ENCODE peak calls at places on chromosomes 13 and 19, in seven cellular contexts. G is left ventricle myocardium inferior, W is PC-3, D is tibial artery, S is cardiac muscle cell, O is uterus, U is psoas muscle. R is an unnamed sample.

GRCh38 chr19:48433337-48433736 is 12.4 kb upstream of the GRWD1 start:
- DNase-seq in G (no peak), W (no peak), D (no peak), S (no peak), O (no peak), U (no peak), R (no peak)

GRCh38 chr13:109989155-109989554 is 202.8 kb upstream of the IRS2 start:
- DNase-seq in G (no peak), W (peak), D (no peak), S (peak), O (no peak), U (no peak), R (no peak)

GRCh38 chr13:112481458-112481857 is 105.3 kb downstream of the SPACA7 start:
- DNase-seq in G (no peak), W (peak), D (no peak), S (no peak), O (no peak), U (no peak), R (no peak)

GRCh38 chr13:111187879-111188643 is 73.0 kb downstream of the ARHGEF7 start:
- DNase-seq in G (no peak), W (peak), D (no peak), S (peak), O (no peak), U (no peak), R (no peak)

GRCh38 chr13:51230473-51231105 is 8.4 kb downstream of the FAM124A start:
- DNase-seq in G (peak), W (no peak), D (peak), S (peak), O (peak), U (peak), R (no peak)

GRCh38 chr13:84645196-84646071 is 763.2 kb upstream of the SLITRK1 start:
- DNase-seq in G (no peak), W (no peak), D (no peak), S (no peak), O (no peak), U (no peak), R (no peak)

GRCh38 chr13:56424246-56424645 is 716.5 kb upstream of the PRR20A start:
- DNase-seq in G (no peak), W (no peak), D (no peak), S (no peak), O (no peak), U (no peak), R (no peak)

GRCh38 chr19:20273376-20273775 is 106.4 kb downstream of the ZNF486 start:
- DNase-seq in G (no peak), W (no peak), D (no peak), S (no peak), O (no peak), U (no peak), R (no peak)

GRCh38 chr19:13339869-13340268 is 166.4 kb downstream of the CACNA1A start:
- DNase-seq in G (no peak), W (no peak), D (peak), S (no peak), O (no peak), U (no peak), R (no peak)

GRCh38 chr19:58296086-58296485 is 9.1 kb upstream of the ERVK3-1 start:
- DNase-seq in G (no peak), W (no peak), D (no peak), S (peak), O (no peak), U (no peak), R (no peak)

GRCh38 chr13:100721885-100722512 is 47.4 kb upstream of the TMTC4 start:
- DNase-seq in G (no peak), W (peak), D (peak), S (peak), O (no peak), U (no peak), R (peak)

GRCh38 chr13:49450105-49450819 is 6.2 kb downstream of the SETDB2 start:
- DNase-seq in G (no peak), W (no peak), D (no peak), S (no peak), O (no peak), U (no peak), R (no peak)

GRCh38 chr13:57212989-57213388 is 46.0 kb downstream of the PRR20E start:
- DNase-seq in G (no peak), W (no peak), D (no peak), S (no peak), O (no peak), U (no peak), R (no peak)

GRCh38 chr19:38831142-38831605 is 420 bp downstream of the ECH1 start:
- DNase-seq in G (peak), W (peak), D (peak), S (peak), O (peak), U (peak), R (no peak)
- H3K27ac ChIP-seq in G (peak), W (peak), D (peak), S (peak), O (peak), U (peak), R (peak)

GRCh38 chr13:21243045-21243842 is 66.8 kb downstream of the MRPL57 start:
- DNase-seq in G (no peak), W (no peak), D (no peak), S (no peak), O (no peak), U (no peak), R (no peak)
- H3K27ac ChIP-seq in G (no peak), W (no peak), D (no peak), S (no peak), O (no peak), U (no peak), R (no peak)

DNA sequence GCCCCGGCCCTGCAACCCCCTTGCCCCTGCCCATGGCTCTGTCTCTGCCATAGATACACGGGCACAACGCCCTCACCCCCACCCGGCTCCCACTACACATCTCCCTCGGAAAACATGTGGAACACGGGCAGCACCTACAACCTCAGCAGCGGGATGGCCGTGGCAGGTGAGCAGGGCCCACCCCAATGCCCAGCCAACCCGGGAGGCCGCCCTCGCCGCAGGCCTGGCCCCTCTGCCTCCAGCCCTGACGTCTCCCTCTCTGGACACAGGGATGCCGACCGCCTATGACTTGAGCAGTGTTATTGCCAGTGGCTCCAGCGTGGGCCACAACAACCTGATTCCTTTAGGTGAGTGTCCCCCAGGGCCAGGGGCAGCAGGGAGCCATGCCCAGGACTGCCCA is 7.7 kb downstream of the YIPF2 start:
- DNase-seq in G (no peak), W (no peak), D (no peak), S (no peak), O (no peak), U (peak), R (no peak)
- H3K27ac ChIP-seq in G (no peak), W (no peak), D (no peak), S (peak), O (no peak), U (peak), R (peak)

GRCh38 chr19:18007939-18008673 is at the start of gene ARRDC2:
- DNase-seq in G (peak), W (peak), D (peak), S (peak), O (peak), U (peak), R (peak)
- H3K27ac ChIP-seq in G (peak), W (peak), D (peak), S (no peak), O (peak), U (peak), R (peak)

DNA sequence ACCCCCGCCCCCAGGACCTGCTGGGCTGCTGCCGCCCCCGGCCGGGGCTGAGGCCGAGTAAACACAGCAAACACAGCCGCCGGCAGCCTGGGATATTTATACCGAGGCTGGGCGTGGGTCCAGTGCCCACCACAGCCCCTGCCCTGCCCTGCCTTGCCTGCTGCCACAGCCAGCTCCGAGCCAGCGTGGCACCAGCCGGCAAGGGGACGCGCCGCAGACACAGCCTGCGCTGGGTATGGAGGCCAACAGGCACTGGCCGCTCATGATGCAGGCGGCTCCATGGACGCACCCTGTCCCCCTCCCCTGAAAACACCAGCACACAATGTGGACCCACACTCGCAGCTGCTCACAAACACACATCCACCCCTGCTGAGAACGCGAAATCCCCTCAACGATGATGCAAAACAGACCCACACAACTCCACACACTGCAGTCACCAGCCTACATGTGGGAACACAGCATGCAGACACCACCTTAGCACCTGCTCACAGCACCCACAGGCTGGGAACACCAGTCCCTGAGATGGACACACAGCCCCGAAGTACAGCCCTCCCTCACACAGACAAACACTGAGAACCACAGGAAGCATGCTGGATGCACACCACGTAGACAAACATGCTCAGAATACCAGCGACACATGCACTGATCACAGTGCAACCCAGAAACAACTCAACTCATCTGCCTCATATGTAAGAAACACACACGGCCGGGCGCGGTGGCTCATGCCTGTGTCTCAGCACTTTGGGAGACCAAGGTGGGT is 16.2 kb downstream of the CCDC97 start:
- DNase-seq in G (no peak), W (peak), D (peak), S (peak), O (no peak), U (no peak), R (no peak)
- H3K27ac ChIP-seq in G (peak), W (peak), D (peak), S (peak), O (peak), U (peak), R (peak)

R was measured in caudate nucleus.